ENCODE peak calls at places on chromosome 20, in nine cellular contexts. B is RWPE1; D is A549; W is MM.1S; Q is left ventricle myocardium inferior; G is CD4-positive, alpha-beta T cell; J is psoas muscle; P is AG04450; E is heart left ventricle. L is an unnamed sample.

GRCh38 chr20:33798444-33798843 is 12.7 kb upstream of the CHMP4B start:
- DNase-seq in B (no peak), D (no peak), W (no peak), Q (no peak), G (no peak), J (no peak), P (no peak), E (no peak), L (no peak)

GRCh38 chr20:58646703-58647102 is 4.4 kb upstream of the STX16 start:
- DNase-seq in B (no peak), D (no peak), W (no peak), Q (no peak), G (no peak), J (no peak), P (no peak), E (no peak), L (peak; percentile 5)

GRCh38 chr20:41499961-41500725 is 118.0 kb downstream of the CHD6 start:
- DNase-seq in B (no peak), D (no peak), W (peak; percentile 7), Q (no peak), G (no peak), J (no peak), P (no peak), E (no peak), L (no peak)

GRCh38 chr20:58987790-58988564 is 6.9 kb downstream of the NELFCD start:
- DNase-seq in B (no peak), D (no peak), W (no peak), Q (no peak), G (no peak), J (no peak), P (no peak), E (no peak), L (peak; percentile 35)

GRCh38 chr20:46772901-46773300 is 63.5 kb downstream of the SLC2A10 start:
- DNase-seq in B (no peak), D (peak; percentile 20), W (no peak), Q (no peak), G (no peak), J (no peak), P (no peak), E (no peak), L (no peak)

GRCh38 chr20:11581271-11581670 is 336.4 kb upstream of the BTBD3 start:
- DNase-seq in B (no peak), D (peak; percentile 55), W (no peak), Q (no peak), G (no peak), J (no peak), P (no peak), E (no peak), L (no peak)

GRCh38 chr20:4740774-4741431 is 19.2 kb downstream of the PRND start:
- DNase-seq in B (no peak), D (peak; percentile 58), W (peak; percentile 50), Q (peak; percentile 28), G (peak; percentile 55), J (no peak), P (no peak), E (peak; percentile 38), L (no peak)

GRCh38 chr20:47546184-47547033 is 44.7 kb downstream of the NCOA3 start:
- DNase-seq in B (peak; percentile 70), D (no peak), W (no peak), Q (no peak), G (no peak), J (no peak), P (peak; percentile 83), E (no peak), L (no peak)

GRCh38 chr20:17505664-17506517 is 25.3 kb downstream of the BFSP1 start:
- DNase-seq in B (peak; percentile 91), D (no peak), W (no peak), Q (no peak), G (no peak), J (no peak), P (no peak), E (no peak), L (no peak)

GRCh38 chr20:62228982-62229545 is 9.0 kb upstream of the HRH3 start:
- DNase-seq in B (no peak), D (no peak), W (no peak), Q (no peak), G (no peak), J (no peak), P (no peak), E (no peak), L (no peak)

GRCh38 chr20:9319687-9320384 is 194.6 kb upstream of the LAMP5 start:
- DNase-seq in B (no peak), D (no peak), W (no peak), Q (no peak), G (no peak), J (no peak), P (no peak), E (no peak), L (no peak)

GRCh38 chr20:62508641-62509051 is 32.9 kb upstream of the GATA5 start:
- DNase-seq in B (peak; percentile 84), D (peak; percentile 46), W (no peak), Q (no peak), G (no peak), J (no peak), P (no peak), E (no peak), L (no peak)

GRCh38 chr20:52150440-52151258 is 40.9 kb downstream of the ZFP64 start:
- DNase-seq in B (peak; percentile 70), D (peak; percentile 56), W (peak; percentile 60), Q (no peak), G (no peak), J (no peak), P (peak; percentile 20), E (no peak), L (no peak)

GRCh38 chr20:51108638-51109363 is 85.9 kb upstream of the KCNG1 start:
- DNase-seq in B (no peak), D (no peak), W (no peak), Q (no peak), G (no peak), J (no peak), P (no peak), E (no peak), L (no peak)

GRCh38 chr20:54200487-54201267 is 7.2 kb upstream of the PFDN4 start:
- DNase-seq in B (no peak), D (no peak), W (no peak), Q (no peak), G (no peak), J (no peak), P (no peak), E (no peak), L (no peak)

GRCh38 chr20:54195483-54196472 is 12.1 kb upstream of the PFDN4 start:
- DNase-seq in B (no peak), D (peak; percentile 19), W (no peak), Q (no peak), G (no peak), J (no peak), P (no peak), E (no peak), L (no peak)

GRCh38 chr20:54199283-54199682 is 8.6 kb upstream of the PFDN4 start:
- DNase-seq in B (no peak), D (no peak), W (no peak), Q (no peak), G (no peak), J (no peak), P (no peak), E (no peak), L (no peak)

GRCh38 chr20:54199721-54200176 is 8.1 kb upstream of the PFDN4 start:
- DNase-seq in B (peak; percentile 84), D (peak; percentile 85), W (peak; percentile 62), Q (peak; percentile 55), G (peak; percentile 35), J (peak; percentile 79), P (peak; percentile 56), E (peak; percentile 37), L (no peak)

GRCh38 chr20:54197621-54198604 is 10.0 kb upstream of the PFDN4 start:
- DNase-seq in B (peak; percentile 78), D (peak; percentile 89), W (peak; percentile 28), Q (no peak), G (no peak), J (no peak), P (no peak), E (no peak), L (no peak)
- H3K27ac ChIP-seq in B (no peak overlapping the region), D (peak overlapping the region; percentile 64), W (no peak overlapping the region), Q (no peak overlapping the region), G (no peak overlapping the region), J (no peak overlapping the region), P (no peak overlapping the region), E (no peak overlapping the region), L (no peak overlapping the region)

GRCh38 chr20:23201658-23202057 is 115.5 kb upstream of the CD93 start:
- DNase-seq in B (no peak), D (no peak), W (no peak), Q (no peak), G (no peak), J (no peak), P (no peak), E (no peak), L (peak; percentile 41)

GRCh38 chr20:23199356-23199755 is 113.2 kb upstream of the CD93 start:
- DNase-seq in B (no peak), D (no peak), W (no peak), Q (no peak), G (no peak), J (no peak), P (no peak), E (no peak), L (peak; percentile 28)

GRCh38 chr20:23198815-23199214 is 112.7 kb upstream of the CD93 start:
- DNase-seq in B (no peak), D (no peak), W (no peak), Q (no peak), G (no peak), J (no peak), P (no peak), E (no peak), L (no peak)

GRCh38 chr20:23200413-23200812 is 114.3 kb upstream of the CD93 start:
- DNase-seq in B (no peak), D (no peak), W (no peak), Q (no peak), G (no peak), J (no peak), P (no peak), E (no peak), L (peak; percentile 64)

DNA sequence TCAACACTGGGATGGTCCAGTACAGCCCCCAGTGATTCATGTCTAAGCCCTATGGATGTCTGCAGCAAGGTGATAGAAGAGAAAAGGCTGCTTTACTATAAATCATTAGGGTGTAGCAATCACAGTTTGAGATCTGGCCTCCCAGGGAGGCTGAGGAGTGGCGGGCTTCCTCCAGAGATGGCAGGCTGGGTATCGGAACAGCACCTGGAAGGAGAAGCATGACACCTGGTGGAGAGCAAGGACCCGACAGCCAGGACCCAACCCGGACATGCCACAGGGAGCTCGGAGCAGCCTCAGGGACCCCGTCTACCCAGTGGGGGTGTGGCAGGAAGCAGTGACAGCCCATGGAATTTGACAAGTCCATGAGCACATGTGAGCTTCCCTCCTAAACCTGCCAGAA is 114.8 kb upstream of the CD93 start:
- DNase-seq in B (peak; percentile 81), D (peak; percentile 66), W (no peak), Q (no peak), G (no peak), J (peak; percentile 68), P (no peak), E (peak; percentile 50), L (peak; percentile 55)
- TF ChIP-seq CTCF in B (peak; percentile 61), D (peak; percentile 54), W (peak; percentile 20), Q (peak; percentile 56), G (no peak), J (peak; percentile 54), P (peak; percentile 37), E (peak; percentile 43), L (no peak)

GRCh38 chr20:32124916-32125454 is 15.5 kb downstream of the TM9SF4 start:
- DNase-seq in B (no peak), D (no peak), W (no peak), Q (no peak), G (no peak), J (no peak), P (no peak), E (no peak), L (no peak)
- H3K27ac ChIP-seq in B (no peak overlapping the region), D (no peak overlapping the region), W (no peak overlapping the region), Q (no peak overlapping the region), G (no peak overlapping the region), J (no peak overlapping the region), P (no peak overlapping the region), E (no peak overlapping the region), L (no peak overlapping the region)

GRCh38 chr20:63577317-63577894 is 3.4 kb upstream of the HELZ2 start:
- DNase-seq in B (no peak), D (no peak), W (no peak), Q (peak; percentile 79), G (no peak), J (peak; percentile 83), P (no peak), E (peak; percentile 78), L (no peak)
- TF ChIP-seq CTCF in B (no peak), D (no peak), W (no peak), Q (no peak), G (no peak), J (no peak), P (no peak), E (no peak), L (no peak)

L was measured in coronary artery.